ENCODE peak calls at places on chromosomes 11 and 22, in five cellular contexts. M, E, W, Q and X are unnamed samples. For H3K9me3, the result is how much of the 10 kb centered on the place peaks cover.

GRCh38 chr11:44199298-44199697 is 103.8 kb downstream of the EXT2 start:
- DNase-seq in M (no peak), E (no peak), W (no peak), Q (no peak), X (no peak)

GRCh38 chr22:28629420-28630184 is 50.0 kb downstream of the TTC28 start:
- DNase-seq in M (no peak), E (no peak), W (peak), Q (no peak), X (no peak)

GRCh38 chr22:35192121-35192918 is 65.0 kb upstream of the HMGXB4 start:
- DNase-seq in M (no peak), E (no peak), W (peak), Q (no peak), X (no peak)

GRCh38 chr11:76672431-76673163 is 2.0 kb upstream of the LRRC32 start:
- DNase-seq in M (no peak), E (no peak), W (no peak), Q (peak), X (no peak)

GRCh38 chr22:19832476-19833108 is 22.1 kb downstream of the GNB1L start:
- DNase-seq in M (no peak), E (no peak), W (no peak), Q (no peak), X (no peak)

GRCh38 chr11:9688716-9689511 is 25.0 kb downstream of the SWAP70 start:
- DNase-seq in M (no peak), E (no peak), W (no peak), Q (no peak), X (no peak)

GRCh38 chr22:36541831-36542391 is 12.9 kb upstream of the EIF3D start:
- DNase-seq in M (no peak), E (no peak), W (peak), Q (no peak), X (peak)

GRCh38 chr22:43931771-43932170 is 8.2 kb downstream of the PNPLA3 start:
- DNase-seq in M (no peak), E (no peak), W (no peak), Q (no peak), X (no peak)

GRCh38 chr11:27367881-27368280 is 4.9 kb upstream of the CCDC34 start:
- DNase-seq in M (no peak), E (no peak), W (no peak), Q (no peak), X (no peak)

GRCh38 chr22:43777204-43777671 is 34.9 kb downstream of the EFCAB6 start:
- DNase-seq in M (no peak), E (no peak), W (peak), Q (no peak), X (no peak)

GRCh38 chr11:100636536-100636935 is 50.6 kb upstream of the ARHGAP42 start:
- DNase-seq in M (no peak), E (no peak), W (no peak), Q (no peak), X (no peak)

GRCh38 chr11:33557201-33557600 is 143.4 kb downstream of the C11orf91 start:
- DNase-seq in M (no peak), E (no peak), W (no peak), Q (no peak), X (no peak)

GRCh38 chr22:39994046-39994565 is 648 bp upstream of the FAM83F start:
- DNase-seq in M (no peak), E (no peak), W (no peak), Q (no peak), X (no peak)

GRCh38 chr22:47795477-47796127 is 1033.2 kb downstream of the TBC1D22A start:
- DNase-seq in M (no peak), E (no peak), W (no peak), Q (no peak), X (no peak)

GRCh38 chr22:27136596-27136995 is 479.2 kb downstream of the MIAT start:
- DNase-seq in M (no peak), E (no peak), W (no peak), Q (no peak), X (no peak)

GRCh38 chr11:72430743-72431570 is 3.4 kb downstream of the CLPB start:
- DNase-seq in M (no peak), E (no peak), W (peak), Q (no peak), X (peak)

GRCh38 chr11:48087974-48088681 is 107.8 kb downstream of the PTPRJ start:
- DNase-seq in M (no peak), E (no peak), W (no peak), Q (no peak), X (no peak)

GRCh38 chr11:117070016-117070415 is 28.2 kb downstream of the SIK3 start:
- DNase-seq in M (no peak), E (no peak), W (no peak), Q (no peak), X (no peak)

GRCh38 chr22:35016909-35017308 is 49.0 kb upstream of the ISX start:
- DNase-seq in M (no peak), E (no peak), W (no peak), Q (no peak), X (no peak)

GRCh38 chr11:74926304-74927030 is 22.4 kb downstream of the XRRA1 start:
- DNase-seq in M (no peak), E (no peak), W (no peak), Q (no peak), X (no peak)

GRCh38 chr11:110907629-110908028 is 195.4 kb upstream of the ARHGAP20 start:
- DNase-seq in M (no peak), E (no peak), W (peak), Q (no peak), X (peak)

GRCh38 chr22:39439170-39439569 is 17.6 kb upstream of the MGAT3 start:
- DNase-seq in M (no peak), E (no peak), W (peak), Q (no peak), X (no peak)

GRCh38 chr22:45202333-45203149 is 38.2 kb downstream of the KIAA0930 start:
- DNase-seq in M (no peak), E (no peak), W (no peak), Q (no peak), X (peak)

GRCh38 chr22:27771637-27772369 is 29.8 kb downstream of the MN1 start:
- DNase-seq in M (no peak), E (no peak), W (no peak), Q (no peak), X (no peak)

GRCh38 chr22:44737414-44738346 is 14.7 kb upstream of the ARHGAP8 start:
- DNase-seq in M (no peak), E (no peak), W (no peak), Q (no peak), X (no peak)

GRCh38 chr11:78432058-78432515 is 14.5 kb upstream of the GAB2 start:
- DNase-seq in M (no peak), E (no peak), W (peak), Q (no peak), X (peak)

GRCh38 chr11:121035823-121036222 is 11.9 kb downstream of the TBCEL start:
- DNase-seq in M (no peak), E (no peak), W (no peak), Q (no peak), X (no peak)

GRCh38 chr11:63608353-63609345 is 5.6 kb downstream of the PLAAT3 start:
- DNase-seq in M (no peak), E (no peak), W (no peak), Q (no peak), X (peak)

GRCh38 chr11:128407962-128408361 is 179.4 kb downstream of the ETS1 start:
- DNase-seq in M (no peak), E (no peak), W (no peak), Q (no peak), X (no peak)

GRCh38 chr11:64100345-64100744 is 64.6 kb downstream of the FLRT1 start:
- DNase-seq in M (no peak), E (no peak), W (no peak), Q (no peak), X (no peak)

GRCh38 chr22:23073506-23074229 is 3.3 kb downstream of the GNAZ start:
- DNase-seq in M (no peak), E (no peak), W (no peak), Q (no peak), X (peak)

GRCh38 chr22:43411040-43411919 is 534 bp upstream of the MPPED1 start:
- DNase-seq in M (no peak), E (no peak), W (no peak), Q (no peak), X (no peak)

GRCh38 chr22:30511109-30511508 is 5.6 kb upstream of the SEC14L4 start:
- DNase-seq in M (no peak), E (no peak), W (no peak), Q (no peak), X (no peak)
- H3K9me3 ChIP-seq in M (under half), E (under half), W (under half), Q (under half), X (under half)

GRCh38 chr11:2381494-2382128 is 4.5 kb downstream of the CD81 start:
- DNase-seq in M (no peak), E (no peak), W (no peak), Q (no peak), X (no peak)
- H3K4me3 ChIP-seq in M (no peak), E (peak), W (no peak), Q (no peak), X (no peak)

GRCh38 chr11:12897867-12898266 is 111.2 kb upstream of the RASSF10 start:
- DNase-seq in M (no peak), E (no peak), W (no peak), Q (no peak), X (no peak)
- H3K27ac ChIP-seq in M (peak), E (peak), W (no peak), Q (no peak), X (no peak)

GRCh38 chr22:49687786-49688515 is 139.7 kb downstream of the BRD1 start:
- DNase-seq in M (no peak), E (no peak), W (no peak), Q (no peak), X (peak)

GRCh38 chr22:49690454-49690853 is 137.2 kb downstream of the BRD1 start:
- DNase-seq in M (no peak), E (no peak), W (no peak), Q (no peak), X (no peak)

GRCh38 chr22:49689858-49690257 is 137.8 kb downstream of the BRD1 start:
- DNase-seq in M (no peak), E (no peak), W (no peak), Q (no peak), X (no peak)

GRCh38 chr22:49688516-49689254 is 139.0 kb downstream of the BRD1 start:
- DNase-seq in M (no peak), E (no peak), W (no peak), Q (no peak), X (no peak)

DNA sequence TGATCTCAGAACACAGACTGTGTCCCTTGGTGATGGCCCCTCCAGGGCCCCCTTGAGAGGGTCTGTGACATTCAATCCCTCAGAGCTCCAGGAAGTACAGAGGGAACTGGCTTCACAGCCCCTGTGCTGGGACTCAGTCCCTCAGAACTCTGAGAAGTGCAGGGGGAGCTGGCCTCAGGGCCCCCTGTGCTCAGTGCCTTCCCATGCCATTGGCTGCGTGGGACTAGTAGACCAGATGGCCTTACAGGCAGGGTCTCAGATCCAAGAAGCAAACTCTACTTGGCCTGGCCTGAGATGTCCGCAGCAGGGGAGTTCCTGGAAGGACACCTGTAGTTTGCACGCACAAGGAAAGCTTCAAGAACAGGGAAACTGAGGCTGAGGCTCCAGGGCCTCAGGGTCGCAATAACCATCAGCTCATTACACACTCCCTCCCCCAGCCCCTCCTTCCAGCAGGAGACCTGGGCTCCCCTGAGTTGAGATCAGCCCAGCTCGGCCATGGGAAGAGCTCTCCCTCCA is 138.4 kb downstream of the BRD1 start:
- DNase-seq in M (no peak), E (no peak), W (no peak), Q (no peak), X (no peak)
- H3K9me3 ChIP-seq in M (under half), E (under half), W (under half), Q (under half), X (under half)

GRCh38 chr11:65181569-65182257 is at the start of gene CAPN1:
- DNase-seq in M (peak), E (peak), W (peak), Q (peak), X (peak)
- H3K4me3 ChIP-seq in M (peak), E (peak), W (peak), Q (peak), X (peak)

GRCh38 chr11:96228472-96228871 is 114.5 kb downstream of the MAML2 start:
- DNase-seq in M (peak), E (peak), W (peak), Q (no peak), X (peak)
- H3K27ac ChIP-seq in M (peak), E (peak), W (peak), Q (no peak), X (no peak)

GRCh38 chr11:37572491-37573171 is 974.6 kb upstream of the RAG2 start:
- DNase-seq in M (no peak), E (no peak), W (no peak), Q (no peak), X (no peak)

GRCh38 chr11:37571248-37571647 is 973.2 kb upstream of the RAG2 start:
- DNase-seq in M (no peak), E (no peak), W (no peak), Q (no peak), X (no peak)

GRCh38 chr11:37574361-37574760 is 976.3 kb upstream of the RAG2 start:
- DNase-seq in M (no peak), E (no peak), W (no peak), Q (no peak), X (no peak)
- H3K9me3 ChIP-seq in M (under half), E (under half), W (under half), Q (under half), X (under half)